ENCODE peak calls at places on chromosomes 1 and 21, in six cellular contexts. G is upper lobe of left lung, Z is Panc1, Y is HepG2, L is GM12878, V is GM23338. B is an unnamed sample.

GRCh38 chr1:110477445-110477957 is 26.6 kb downstream of the PROK1 start:
- ATAC-seq in V (peak), Y (no peak), L (peak), Z (peak), G (no peak), B (no peak)

GRCh38 chr1:61337981-61338848 is 255.9 kb downstream of the NFIA start:
- ATAC-seq in G (peak), Y (peak), Z (peak), L (no peak), V (peak), B (peak)

GRCh38 chr1:116820362-116820761 is 66.1 kb downstream of the CD2 start:
- ATAC-seq in V (no peak), L (no peak), Y (no peak), Z (no peak), G (no peak), B (no peak)

GRCh38 chr1:204469304-204469703 is 25.3 kb downstream of the PIK3C2B start:
- ATAC-seq in Z (no peak), G (no peak), Y (no peak), L (no peak), V (no peak), B (no peak)

GRCh38 chr1:6272476-6273270 is 11.8 kb upstream of the GPR153 start:
- ATAC-seq in G (no peak), Z (peak), Y (no peak), L (no peak), V (peak), B (no peak)

GRCh38 chr1:8607906-8608305 is 209.5 kb downstream of the RERE start:
- ATAC-seq in Y (no peak), G (no peak), V (no peak), L (no peak), Z (no peak), B (no peak)

GRCh38 chr1:28111157-28111556 is 22.7 kb upstream of the EYA3 start:
- ATAC-seq in L (peak), Y (no peak), Z (no peak), V (no peak), G (peak), B (no peak)

GRCh38 chr1:239719642-239720258 is 333.4 kb downstream of the CHRM3 start:
- ATAC-seq in Y (no peak), V (no peak), Z (no peak), G (no peak), L (no peak), B (no peak)

GRCh38 chr1:112317556-112317955 is 78.5 kb upstream of the CTTNBP2NL start:
- ATAC-seq in V (no peak), G (peak), Y (no peak), Z (no peak), L (no peak), B (peak)

GRCh38 chr1:8473121-8473891 is 155.4 kb downstream of the SLC45A1 start:
- ATAC-seq in Z (no peak), L (peak), V (peak), Y (peak), G (no peak), B (no peak)

GRCh38 chr1:219660666-219661463 is 48.0 kb upstream of the ZC3H11B start:
- ATAC-seq in G (peak), L (peak), V (peak), Y (no peak), Z (peak), B (peak)

GRCh38 chr1:48681476-48682305 is 95.0 kb downstream of the BEND5 start:
- ATAC-seq in L (no peak), V (peak), Y (no peak), Z (no peak), G (no peak), B (no peak)

GRCh38 chr1:221699582-221700519 is 42.0 kb downstream of the DUSP10 start:
- ATAC-seq in Y (no peak), G (no peak), Z (no peak), V (no peak), L (peak), B (no peak)

GRCh38 chr1:116152577-116152943 is 41.4 kb downstream of the MAB21L3 start:
- ATAC-seq in L (no peak), Y (peak), Z (no peak), V (no peak), G (no peak), B (no peak)

GRCh38 chr1:83928396-83928795 is 70.5 kb downstream of the TTLL7 start:
- ATAC-seq in G (no peak), Z (no peak), V (no peak), L (no peak), Y (no peak), B (no peak)

GRCh38 chr1:19665044-19665455 is 375 bp downstream of the HTR6 start:
- ATAC-seq in Y (no peak), L (no peak), V (peak), Z (no peak), G (no peak), B (no peak)

GRCh38 chr1:113808450-113809195 is 3.7 kb downstream of the RSBN1 start:
- ATAC-seq in G (no peak), L (no peak), V (no peak), Z (no peak), Y (no peak), B (no peak)

GRCh38 chr1:175656416-175656815 is 87.0 kb downstream of the TNR start:
- ATAC-seq in G (no peak), Z (no peak), L (no peak), V (no peak), Y (no peak), B (no peak)

GRCh38 chr1:94068831-94069648 is 51.9 kb downstream of the ABCA4 start:
- ATAC-seq in V (peak), Y (peak), G (peak), L (no peak), Z (peak), B (no peak)
- TF ChIP-seq POLR2AphosphoS5 in V (peak), Y (peak), G (peak), L (no peak), Z (no peak), B (peak)

DNA sequence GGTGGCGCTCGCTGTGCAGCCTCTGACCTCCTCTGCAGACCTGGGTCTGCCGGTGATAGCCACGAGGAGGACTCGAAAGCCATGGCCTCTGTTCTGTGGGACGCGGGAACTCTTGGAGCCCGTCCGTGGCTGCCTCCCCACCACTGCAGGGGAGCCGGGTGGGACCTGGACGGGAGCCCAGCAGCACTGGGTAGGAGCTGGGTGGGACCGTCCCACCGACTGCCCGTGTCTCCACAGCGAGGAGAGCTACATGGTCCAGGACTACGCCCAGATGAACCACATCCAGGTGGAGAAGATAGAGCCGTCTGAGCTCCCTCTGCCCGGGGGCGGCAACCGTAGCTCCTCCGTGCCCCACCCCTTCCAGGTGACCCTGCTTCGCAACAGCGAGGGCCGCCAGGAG is 23.7 kb downstream of the ARHGEF16 start:
- ATAC-seq in Z (no peak), V (no peak), G (no peak), L (no peak), Y (no peak), B (no peak)
- TF ChIP-seq POLR2AphosphoS5 in Z (no peak), V (no peak), G (no peak), L (no peak), Y (no peak), B (no peak)

DNA sequence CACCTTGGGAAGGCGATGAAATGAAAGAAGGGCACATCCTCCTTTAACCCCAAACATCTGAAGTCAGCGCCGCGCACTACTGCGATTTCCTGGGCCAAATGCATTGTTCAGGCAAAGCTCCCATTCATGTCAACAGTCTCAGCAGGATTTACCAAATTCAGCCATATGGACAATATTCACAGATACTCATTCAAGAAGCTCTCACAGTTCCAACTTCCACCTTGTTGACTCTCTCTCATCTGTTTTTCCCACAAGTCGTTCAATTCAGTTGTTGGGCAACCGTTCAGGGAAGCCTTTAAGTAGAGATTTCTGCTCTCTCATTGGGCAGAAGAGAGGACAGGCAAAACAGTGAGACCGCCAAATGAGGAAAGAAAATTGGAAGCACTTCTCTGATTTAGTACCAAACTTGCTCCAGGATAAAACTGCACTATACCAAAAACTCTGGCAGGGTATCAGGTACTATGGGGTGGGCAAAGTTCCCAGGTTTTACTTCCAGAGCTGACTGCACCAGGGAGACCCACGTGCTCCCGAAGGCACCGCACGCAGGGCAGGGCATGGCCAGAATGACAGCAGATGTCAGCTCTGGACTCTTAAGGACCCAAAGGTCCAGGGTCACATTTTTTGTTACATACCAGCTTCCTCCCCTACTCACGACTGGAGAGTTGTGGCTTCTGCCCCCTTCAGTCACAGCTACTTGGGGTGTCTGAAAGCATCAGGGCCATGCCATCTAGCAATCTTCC is 668.8 kb downstream of the KIF26B start:
- ATAC-seq in G (no peak), Z (no peak), L (no peak), V (no peak), Y (no peak), B (no peak)
- TF ChIP-seq POLR2AphosphoS5 in G (no peak), Z (no peak), L (no peak), V (no peak), Y (no peak), B (no peak)

GRCh38 chr1:22363403-22364325 is 88.0 kb upstream of the ZBTB40 start:
- ATAC-seq in Z (no peak), V (no peak), Y (no peak), L (no peak), G (no peak), B (no peak)

GRCh38 chr1:22364326-22364650 is 87.4 kb upstream of the ZBTB40 start:
- ATAC-seq in Z (no peak), G (no peak), V (no peak), L (no peak), Y (no peak), B (no peak)

GRCh38 chr1:22366346-22366745 is 85.3 kb upstream of the ZBTB40 start:
- ATAC-seq in G (no peak), L (no peak), Z (no peak), Y (no peak), V (no peak), B (no peak)

GRCh38 chr1:22364764-22365163 is 86.9 kb upstream of the ZBTB40 start:
- ATAC-seq in V (peak), Z (no peak), G (no peak), L (no peak), Y (peak), B (no peak)

DNA sequence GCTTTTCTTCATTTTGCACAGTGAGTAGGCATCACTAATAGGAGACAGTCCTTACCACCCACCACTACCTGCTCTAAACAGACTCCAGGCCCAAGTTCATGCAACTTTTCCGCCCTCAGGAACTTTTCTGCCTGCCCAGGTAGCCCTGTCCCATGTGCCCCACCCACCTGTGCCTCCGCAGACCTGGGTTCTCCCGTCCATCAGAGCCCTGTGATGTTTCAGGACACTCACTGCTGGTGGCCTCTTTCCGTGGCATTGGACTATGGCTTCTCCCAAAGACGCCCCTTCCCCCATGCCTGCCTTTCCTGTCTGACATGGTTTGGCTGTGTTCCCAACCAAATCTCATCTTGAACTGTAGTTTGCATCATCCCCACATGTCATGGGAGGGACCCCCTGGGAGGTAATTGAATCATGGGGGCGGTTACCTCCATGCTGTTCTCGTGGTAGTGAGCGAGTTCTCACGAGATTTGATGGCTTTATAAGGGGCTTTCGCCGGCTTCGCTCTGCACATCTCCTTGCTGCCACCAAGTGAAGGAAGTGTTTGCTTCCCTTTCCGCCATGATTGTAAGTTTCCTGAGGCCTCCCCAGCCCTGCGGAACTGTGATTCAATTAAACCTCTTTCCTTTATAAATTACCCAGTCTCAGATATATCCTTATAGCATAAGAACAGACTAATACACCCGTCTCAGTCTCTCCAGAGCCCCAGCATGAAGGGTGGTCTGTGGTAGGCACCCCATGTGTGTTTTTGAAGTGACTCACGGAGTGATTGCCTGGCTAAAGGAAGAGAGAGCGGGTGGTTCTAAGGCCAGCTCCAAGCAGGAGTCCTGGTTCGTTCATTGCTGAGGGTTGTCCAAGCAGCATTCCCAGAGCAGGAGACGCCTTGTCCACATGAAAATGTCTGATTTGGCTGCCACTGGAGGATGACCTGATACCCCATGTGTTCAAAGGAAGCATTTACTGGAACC is 86.0 kb upstream of the ZBTB40 start:
- ATAC-seq in Z (no peak), G (no peak), L (no peak), Y (no peak), V (no peak), B (no peak)
- TF ChIP-seq POLR2AphosphoS5 in Z (no peak), G (no peak), L (no peak), Y (no peak), V (no peak), B (no peak)

GRCh38 chr1:36881071-36881405 is 153.3 kb downstream of the GRIK3 start:
- ATAC-seq in G (no peak), L (no peak), Y (no peak), Z (no peak), V (no peak), B (no peak)
- TF ChIP-seq POLR2AphosphoS5 in G (no peak), L (no peak), Y (no peak), Z (no peak), V (no peak), B (no peak)

DNA sequence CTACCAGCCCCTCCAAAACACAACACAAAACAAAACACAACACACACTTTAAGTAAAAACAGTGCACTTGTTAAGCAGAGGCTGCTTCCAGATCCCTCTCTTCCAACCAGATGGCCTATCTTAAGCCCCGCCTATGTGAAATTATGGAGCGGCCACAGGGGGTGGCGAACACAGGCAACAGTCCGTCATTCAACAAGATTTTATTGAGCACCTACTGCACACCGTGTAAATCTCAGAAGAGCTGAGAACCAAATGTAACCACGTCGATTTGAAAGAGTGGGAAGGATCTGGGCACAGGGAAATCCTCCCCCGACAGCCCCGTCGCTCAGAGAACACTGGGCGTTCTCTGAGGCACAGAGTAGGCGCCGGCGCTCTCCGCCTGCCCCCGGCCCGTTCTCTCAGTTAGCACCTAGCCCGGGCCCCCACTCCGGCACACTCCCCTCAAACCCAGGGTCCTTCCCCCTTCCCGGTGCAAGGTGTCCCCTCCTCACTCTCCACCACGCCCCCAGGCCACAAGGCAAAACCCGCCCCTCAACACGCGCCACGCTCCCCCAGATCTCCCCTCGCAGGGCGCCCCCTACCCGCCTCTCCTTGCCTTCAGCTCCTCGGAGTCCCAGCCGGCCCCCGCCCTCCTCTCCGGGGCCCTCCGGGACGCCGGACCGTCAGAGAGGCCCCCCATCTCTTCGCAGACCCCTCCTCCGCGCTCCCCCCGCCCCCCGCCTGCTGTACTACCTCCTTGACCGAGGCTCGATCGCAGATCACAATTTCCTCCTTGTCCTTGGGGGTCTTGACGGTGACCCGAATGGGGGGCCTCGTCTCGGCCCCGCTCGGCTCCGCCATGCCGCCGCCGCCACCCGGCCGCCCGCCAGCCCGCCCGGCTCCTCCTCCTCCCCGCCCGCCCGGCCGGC is 482 bp downstream of the UBQLN4 start:
- ATAC-seq in L (peak), V (peak), G (peak), Y (peak), Z (peak), B (peak)
- TF ChIP-seq POLR2AphosphoS5 in L (no peak), V (no peak), G (no peak), Y (no peak), Z (no peak), B (no peak)

DNA sequence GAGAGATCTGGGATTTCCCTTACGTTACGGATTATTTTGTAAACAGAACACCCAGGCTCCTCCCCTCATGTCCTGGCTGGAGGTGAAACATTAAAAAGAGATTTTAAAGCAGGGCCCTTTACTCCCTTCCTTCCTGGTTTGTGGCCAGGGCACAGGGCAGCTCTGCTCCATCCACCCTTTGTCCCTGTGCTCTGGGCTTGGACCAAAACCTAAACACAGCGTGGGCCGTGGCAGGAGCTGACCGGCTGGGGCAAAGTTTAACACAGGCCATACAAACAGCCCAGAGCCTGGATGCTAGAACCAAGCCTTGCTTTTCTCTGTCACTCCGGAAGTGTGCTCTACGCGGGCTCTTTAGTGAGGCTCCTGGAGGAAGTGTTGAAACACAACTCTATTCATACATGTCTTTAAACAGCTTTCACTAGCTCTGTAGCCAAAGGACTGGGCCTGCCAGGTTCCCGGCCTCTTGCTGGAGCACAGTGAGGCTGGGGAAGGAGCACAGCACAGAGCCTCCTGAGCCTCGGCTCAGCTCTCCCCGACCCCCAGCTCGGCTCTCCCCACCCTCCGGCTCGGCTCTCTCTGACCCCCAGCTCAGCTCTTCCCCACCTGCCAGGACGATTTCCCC is 84.7 kb downstream of the PDE9A start:
- ATAC-seq in G (peak), Y (peak), V (peak), Z (no peak), L (no peak), B (peak)
- TF ChIP-seq POLR2AphosphoS5 in G (peak), Y (peak), V (no peak), Z (no peak), L (no peak), B (no peak)

DNA sequence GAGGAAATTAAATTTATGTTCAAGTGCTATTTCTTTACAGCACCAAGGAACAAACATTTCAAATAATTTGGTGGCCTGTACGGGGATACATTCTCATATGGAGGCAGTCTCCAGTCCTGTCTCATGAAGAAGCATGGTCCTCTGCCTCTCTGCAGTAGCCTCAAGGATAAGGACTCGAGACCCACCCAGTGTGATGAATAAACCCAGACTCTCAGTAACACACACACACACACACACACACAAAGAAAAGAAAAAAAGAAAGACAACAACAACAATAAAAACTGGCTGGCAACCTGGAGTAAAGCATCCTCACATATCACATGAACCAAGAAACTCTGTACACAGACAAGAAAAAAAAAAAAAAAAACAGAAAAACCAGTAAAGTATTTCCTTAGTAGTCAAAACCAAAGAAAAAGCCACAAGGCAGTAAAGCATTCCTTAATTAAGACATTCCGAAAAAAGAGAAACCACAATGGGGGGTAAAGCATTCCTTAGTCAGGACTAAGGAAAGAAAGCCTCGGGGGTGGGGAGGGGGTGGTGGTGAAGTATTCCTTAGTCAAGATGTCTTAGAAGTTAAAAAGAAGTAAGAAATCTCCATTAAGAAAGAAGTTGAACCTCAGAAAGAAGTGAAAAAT is 28.4 kb upstream of the FMO1 start:
- ATAC-seq in Y (no peak), V (peak), L (no peak), G (no peak), Z (no peak), B (no peak)
- TF ChIP-seq POLR2AphosphoS5 in Y (no peak), V (no peak), L (no peak), G (no peak), Z (no peak), B (no peak)